ENCODE peak calls at places on chromosomes 16 and 17, in six cellular contexts. I is breast epithelium, M is omental fat pad, X is WTC11, C is glutamatergic neuron, U is lower leg skin. K is an unnamed sample.

GRCh38 chr17:42843358-42843934 is 934 bp upstream of the AOC2 start:
- DNase-seq in I (no peak), M (no peak), X (peak; percentile 46), C (peak; percentile 37), U (no peak), K (no peak)

GRCh38 chr16:87235810-87236515 is 81.2 kb downstream of the C16orf95 start:
- DNase-seq in I (no peak), M (no peak), X (peak; percentile 35), C (no peak), U (peak; percentile 81), K (no peak)

GRCh38 chr16:49857423-49858181 is 1.7 kb upstream of the ZNF423 start:
- DNase-seq in I (no peak), M (no peak), X (peak; percentile 85), C (peak; percentile 80), U (no peak), K (no peak)

GRCh38 chr17:11744696-11745095 is 146.4 kb downstream of the DNAH9 start:
- DNase-seq in I (no peak), M (no peak), X (no peak), C (no peak), U (no peak), K (peak; percentile 82)

GRCh38 chr16:50841081-50841886 is 99.4 kb downstream of the CYLD start:
- DNase-seq in I (no peak), M (no peak), X (peak; percentile 66), C (no peak), U (peak; percentile 81), K (peak; percentile 80)

GRCh38 chr17:81866440-81867122 is 4.6 kb downstream of the ARHGDIA start:
- DNase-seq in I (no peak), M (no peak), X (no peak), C (no peak), U (no peak), K (no peak)

GRCh38 chr17:61443475-61443882 is 8.7 kb upstream of the TBX4 start:
- DNase-seq in I (no peak), M (no peak), X (peak; percentile 54), C (no peak), U (no peak), K (peak; percentile 62)

GRCh38 chr17:8125196-8125946 is 1.5 kb upstream of the HES7 start:
- DNase-seq in I (peak; percentile 88), M (peak; percentile 97), X (peak; percentile 86), C (peak; percentile 83), U (peak; percentile 98), K (peak; percentile 93)

GRCh38 chr16:22070361-22071351 is 21.7 kb upstream of the VWA3A start:
- DNase-seq in I (no peak), M (peak; percentile 32), X (no peak), C (no peak), U (no peak), K (no peak)

GRCh38 chr17:35368086-35368824 is 5.2 kb downstream of the SLFN11 start:
- DNase-seq in I (no peak), M (no peak), X (no peak), C (no peak), U (no peak), K (no peak)

GRCh38 chr17:49277638-49278037 is 47.1 kb upstream of the PHOSPHO1 start:
- DNase-seq in I (no peak), M (no peak), X (no peak), C (no peak), U (peak; percentile 45), K (no peak)

GRCh38 chr17:37791434-37791833 is 46.6 kb upstream of the HNF1B start:
- DNase-seq in I (no peak), M (no peak), X (peak; percentile 30), C (no peak), U (no peak), K (peak; percentile 38)

GRCh38 chr16:84497418-84497817 is 7.0 kb downstream of the MEAK7 start:
- DNase-seq in I (no peak), M (no peak), X (no peak), C (no peak), U (no peak), K (no peak)

GRCh38 chr16:48152226-48152625 is 3.6 kb downstream of the ABCC12 start:
- DNase-seq in I (no peak), M (no peak), X (no peak), C (no peak), U (no peak), K (no peak)

GRCh38 chr17:17560167-17560566 is 31.3 kb downstream of the PEMT start:
- DNase-seq in I (no peak), M (no peak), X (no peak), C (no peak), U (no peak), K (no peak)

GRCh38 chr17:60740584-60740983 is 62.9 kb downstream of the BCAS3 start:
- DNase-seq in I (no peak), M (no peak), X (no peak), C (no peak), U (no peak), K (no peak)

GRCh38 chr17:65533855-65534457 is 27.5 kb downstream of the AXIN2 start:
- DNase-seq in I (no peak), M (no peak), X (no peak), C (no peak), U (peak; percentile 20), K (no peak)

GRCh38 chr17:18920911-18921441 is 31.0 kb upstream of the SLC5A10 start:
- DNase-seq in I (no peak), M (no peak), X (no peak), C (no peak), U (no peak), K (no peak)

GRCh38 chr17:72413077-72414031 is 292.5 kb downstream of the SOX9 start:
- DNase-seq in I (no peak), M (no peak), X (no peak), C (no peak), U (no peak), K (no peak)

GRCh38 chr17:81976332-81977210 is 858 bp upstream of the ASPSCR1 start:
- DNase-seq in I (peak; percentile 39), M (no peak), X (peak; percentile 63), C (no peak), U (no peak), K (no peak)

GRCh38 chr17:17683710-17684365 is 2.6 kb downstream of the RAI1 start:
- DNase-seq in I (no peak), M (no peak), X (no peak), C (no peak), U (no peak), K (no peak)

GRCh38 chr16:71628810-71629209 is 2.8 kb downstream of the MARVELD3 start:
- DNase-seq in I (peak; percentile 20), M (no peak), X (no peak), C (no peak), U (no peak), K (no peak)

GRCh38 chr17:64202683-64203430 is 60.2 kb downstream of the TEX2 start:
- DNase-seq in I (no peak), M (no peak), X (no peak), C (no peak), U (no peak), K (no peak)

GRCh38 chr17:43465049-43465448 is 18.7 kb upstream of the DHX8 start:
- DNase-seq in I (no peak), M (no peak), X (no peak), C (no peak), U (no peak), K (no peak)

GRCh38 chr17:27657620-27658019 is 26.6 kb downstream of the LGALS9 start:
- DNase-seq in I (no peak), M (no peak), X (peak; percentile 40), C (no peak), U (no peak), K (no peak)

GRCh38 chr17:63450551-63450950 is 4.4 kb upstream of the CYB561 start:
- DNase-seq in I (no peak), M (no peak), X (no peak), C (no peak), U (no peak), K (no peak)

DNA sequence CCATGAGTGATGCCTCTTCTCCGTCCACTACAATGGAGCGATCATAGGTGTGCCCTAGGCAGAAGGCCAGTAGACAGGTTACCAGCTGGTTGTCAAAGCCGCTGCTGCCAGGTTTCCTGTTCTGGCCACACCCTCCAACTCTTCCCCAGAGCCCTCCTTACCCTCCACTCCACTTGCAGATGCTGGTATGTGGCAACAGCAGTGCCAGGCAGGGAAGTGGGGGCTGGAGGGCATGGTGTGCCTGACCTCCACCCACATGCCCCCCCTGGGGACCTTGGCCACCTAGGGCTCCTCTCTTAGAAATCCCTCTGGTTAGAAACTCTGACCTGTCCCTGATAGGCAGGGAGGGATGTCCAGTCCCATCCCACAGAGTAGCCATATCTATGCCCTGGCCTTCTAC is 1.5 kb downstream of the RRAD start:
- DNase-seq in I (no peak), M (no peak), X (no peak), C (no peak), U (no peak), K (no peak)
- TF ChIP-seq CTCF in I (no peak), M (no peak), X (no peak), C (no peak), U (no peak), K (no peak)

GRCh38 chr17:33519692-33520091 is 226.6 kb upstream of the ASIC2 start:
- DNase-seq in I (no peak), M (no peak), X (no peak), C (no peak), U (no peak), K (no peak)

GRCh38 chr17:33523577-33523981 is 230.5 kb upstream of the ASIC2 start:
- DNase-seq in I (no peak), M (no peak), X (no peak), C (no peak), U (peak; percentile 90), K (no peak)

GRCh38 chr17:33520404-33521032 is 227.4 kb upstream of the ASIC2 start:
- DNase-seq in I (no peak), M (peak; percentile 29), X (peak; percentile 85), C (peak; percentile 88), U (no peak), K (no peak)

GRCh38 chr17:33522623-33523022 is 229.5 kb upstream of the ASIC2 start:
- DNase-seq in I (no peak), M (no peak), X (peak; percentile 62), C (peak; percentile 29), U (no peak), K (no peak)

GRCh38 chr17:33521784-33522183 is 228.7 kb upstream of the ASIC2 start:
- DNase-seq in I (no peak), M (no peak), X (peak; percentile 75), C (peak; percentile 38), U (no peak), K (no peak)
- TF ChIP-seq CTCF in I (no peak), M (no peak), X (peak; percentile 17), C (no peak), U (no peak), K (no peak)

DNA sequence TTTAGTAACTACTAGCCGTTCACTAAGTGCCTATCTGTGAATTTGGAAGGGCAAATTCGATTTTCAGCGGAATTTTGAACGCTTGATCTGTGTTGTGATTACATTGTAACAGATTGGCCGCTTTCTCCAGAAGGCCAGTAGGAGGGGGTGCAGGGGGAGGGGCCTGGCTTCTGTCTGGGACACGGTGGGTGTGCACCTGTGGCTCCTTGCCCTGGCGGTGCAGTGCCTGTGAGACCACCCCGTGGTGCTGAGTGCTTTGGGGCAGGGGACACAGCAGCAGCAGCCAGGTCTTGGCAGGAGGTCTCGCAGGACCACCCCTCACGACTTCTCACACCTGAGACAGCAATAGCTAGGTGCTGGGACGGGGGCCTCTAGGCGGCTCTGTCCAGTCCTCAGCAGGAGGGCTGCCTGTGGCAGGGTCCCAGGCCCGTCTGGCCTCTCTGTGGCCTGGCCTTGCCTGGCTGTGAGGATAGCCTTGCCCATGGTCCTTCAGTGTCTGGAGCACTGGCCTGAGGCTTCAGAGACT is 1.8 kb downstream of the UBE2I start:
- DNase-seq in I (no peak), M (no peak), X (no peak), C (peak; percentile 54), U (no peak), K (no peak)
- TF ChIP-seq CTCF in I (no peak), M (no peak), X (no peak), C (no peak), U (no peak), K (no peak)

GRCh38 chr16:81405702-81406113 is 38.9 kb upstream of the CMIP start:
- DNase-seq in I (peak; percentile 35), M (no peak), X (peak; percentile 36), C (no peak), U (no peak), K (no peak)
- TF ChIP-seq CTCF in I (no peak), M (no peak), X (no peak), C (no peak), U (no peak), K (no peak)